ENCODE peak calls at places on chromosomes 16 and 17, in seven cellular contexts. O, S, B, Q, X, J and Y are unnamed samples.
A peak's percentile ranks its signal among the peaks of the same experiment; 100 is the strongest.

GRCh38 chr16:67395458-67396158 is 2.3 kb upstream of the TPPP3 start:
- DNase-seq in X (no peak), Q (no peak), S (no peak), B (no peak), O (peak; percentile 64), J (no peak), Y (peak; percentile 35)

GRCh38 chr17:4072487-4073157 is 70.2 kb downstream of the ZZEF1 start:
- DNase-seq in O (no peak), J (no peak), X (no peak), S (peak; percentile 12), Q (no peak), B (no peak), Y (no peak)

GRCh38 chr16:87451563-87452210 is 41.1 kb downstream of the ZCCHC14 start:
- DNase-seq in S (no peak), O (no peak), Q (no peak), J (no peak), B (no peak), X (no peak), Y (no peak)

GRCh38 chr17:82866521-82867214 is 26.8 kb upstream of the ZNF750 start:
- DNase-seq in Q (no peak), S (peak; percentile 64), B (no peak), J (no peak), O (peak; percentile 81), X (peak; percentile 83), Y (no peak)

GRCh38 chr17:38693700-38694329 is 11.3 kb upstream of the MLLT6 start:
- DNase-seq in S (peak; percentile 72), Q (no peak), B (no peak), J (no peak), O (peak; percentile 81), X (peak; percentile 96), Y (no peak)

GRCh38 chr17:2419526-2419925 is 18.7 kb upstream of the MNT start:
- DNase-seq in S (no peak), B (no peak), X (peak; percentile 70), Q (no peak), J (no peak), O (no peak), Y (no peak)

GRCh38 chr17:34435182-34435928 is 72.3 kb upstream of the CCL1 start:
- DNase-seq in S (no peak), B (no peak), Q (no peak), J (no peak), O (no peak), X (no peak), Y (no peak)

GRCh38 chr16:82033683-82034300 is 1.3 kb upstream of the HSD17B2 start:
- DNase-seq in S (no peak), Q (no peak), X (no peak), B (no peak), O (no peak), J (no peak), Y (no peak)

GRCh38 chr17:74006366-74006765 is 197.1 kb upstream of the RPL38 start:
- DNase-seq in O (no peak), Q (no peak), X (no peak), B (no peak), S (no peak), J (no peak), Y (no peak)

GRCh38 chr16:66247516-66248089 is 118.9 kb upstream of the CDH5 start:
- DNase-seq in S (peak; percentile 34), X (peak; percentile 82), B (no peak), O (peak; percentile 68), J (no peak), Q (no peak), Y (no peak)

GRCh38 chr17:21463779-21464407 is 87.7 kb downstream of the KCNJ12 start:
- DNase-seq in O (no peak), S (no peak), Q (no peak), B (no peak), J (no peak), X (no peak), Y (no peak)

GRCh38 chr16:64657316-64658011 is 464.4 kb downstream of the CDH11 start:
- DNase-seq in J (no peak), O (no peak), X (no peak), Q (no peak), S (peak; percentile 5), B (no peak), Y (no peak)

GRCh38 chr16:54430491-54431030 is 144.0 kb upstream of the IRX3 start:
- DNase-seq in B (no peak), X (no peak), O (peak; percentile 54), S (peak; percentile 77), Q (no peak), J (no peak), Y (no peak)

GRCh38 chr17:13346081-13346533 is 255.6 kb downstream of the HS3ST3A1 start:
- DNase-seq in J (no peak), X (no peak), Q (no peak), B (no peak), O (no peak), S (peak; percentile 80), Y (no peak)

GRCh38 chr17:16887523-16888095 is 84.3 kb downstream of the TNFRSF13B start:
- DNase-seq in B (no peak), X (peak; percentile 23), Q (no peak), J (no peak), O (no peak), S (no peak), Y (no peak)

GRCh38 chr16:51144203-51144602 is 6.9 kb downstream of the SALL1 start:
- DNase-seq in S (no peak), B (no peak), Q (no peak), X (no peak), O (no peak), J (no peak), Y (no peak)

GRCh38 chr17:75289832-75290337 is 652 bp upstream of the SLC25A19 start:
- DNase-seq in J (peak; percentile 40), B (no peak), S (no peak), O (no peak), X (peak; percentile 88), Q (peak; percentile 29), Y (peak; percentile 56)

GRCh38 chr16:88084881-88085280 is 133.6 kb downstream of the BANP start:
- DNase-seq in O (no peak), S (peak; percentile 68), Q (no peak), B (peak; percentile 14), J (no peak), X (no peak), Y (no peak)

GRCh38 chr16:84044108-84044488 is 1.5 kb upstream of the SLC38A8 start:
- DNase-seq in B (no peak), O (peak; percentile 17), J (no peak), X (peak; percentile 12), Q (no peak), S (no peak), Y (no peak)

GRCh38 chr17:77749316-77749715 is 209.2 kb upstream of the TNRC6C start:
- DNase-seq in B (no peak), S (no peak), J (no peak), X (peak; percentile 47), O (no peak), Q (no peak), Y (no peak)

GRCh38 chr16:48507886-48508285 is 102.1 kb downstream of the N4BP1 start:
- DNase-seq in Q (no peak), O (no peak), S (no peak), J (no peak), X (peak; percentile 31), B (no peak), Y (no peak)

GRCh38 chr16:17776888-17777287 is 306.1 kb upstream of the XYLT1 start:
- DNase-seq in X (peak; percentile 79), B (no peak), J (no peak), Q (no peak), S (no peak), O (peak; percentile 83), Y (no peak)

GRCh38 chr17:63116967-63117366 is 150.9 kb downstream of the TANC2 start:
- DNase-seq in O (no peak), Q (no peak), X (no peak), J (no peak), B (no peak), S (peak; percentile 18), Y (no peak)

GRCh38 chr16:51553314-51553713 is 402.2 kb upstream of the SALL1 start:
- DNase-seq in X (no peak), J (no peak), S (no peak), Q (no peak), B (no peak), O (no peak), Y (no peak)

GRCh38 chr17:60421273-60422161 is 772 bp upstream of the CHCT1 start:
- DNase-seq in X (peak; percentile 92), J (peak; percentile 62), Q (peak; percentile 65), B (peak; percentile 88), O (peak; percentile 77), S (no peak), Y (peak; percentile 89)

GRCh38 chr16:20740007-20740883 is 1.4 kb downstream of the THUMPD1 start:
- DNase-seq in B (no peak), J (no peak), X (no peak), S (no peak), Q (no peak), O (peak; percentile 10), Y (no peak)

GRCh38 chr17:1367351-1367745 is 32.7 kb downstream of the YWHAE start:
- DNase-seq in S (no peak), X (no peak), J (no peak), Q (no peak), B (no peak), O (peak; percentile 38), Y (no peak)

GRCh38 chr17:43556292-43556691 is 10.2 kb upstream of the ETV4 start:
- DNase-seq in B (no peak), S (peak; percentile 55), J (no peak), Q (no peak), O (peak; percentile 85), X (peak; percentile 87), Y (no peak)

GRCh38 chr16:72877374-72878028 is 170.4 kb downstream of the ZFHX3 start:
- DNase-seq in B (no peak), Q (no peak), J (no peak), X (no peak), O (no peak), S (peak; percentile 59), Y (no peak)

GRCh38 chr17:15418781-15419180 is 48.6 kb downstream of the CDRT4 start:
- DNase-seq in B (no peak), J (no peak), X (no peak), Q (no peak), S (no peak), O (no peak), Y (no peak)

GRCh38 chr17:14553847-14554246 is 253.0 kb downstream of the HS3ST3B1 start:
- DNase-seq in B (no peak), S (no peak), O (no peak), X (no peak), Q (no peak), J (no peak), Y (no peak)

GRCh38 chr16:66927918-66928649 is 2.7 kb upstream of the RRAD start:
- DNase-seq in Q (no peak), X (no peak), S (no peak), B (no peak), J (no peak), O (peak; percentile 70), Y (no peak)

GRCh38 chr17:47210105-47210504 is 957 bp downstream of the MYL4 start:
- DNase-seq in Q (no peak), O (no peak), S (no peak), B (no peak), J (no peak), X (no peak), Y (no peak)